ENCODE peak calls at places on chromosome 19, in six cellular contexts. U is mucosa of gallbladder; E is foreskin melanocyte; O is effector memory CD8-positive, alpha-beta T cell; Q is stimulated activated CD8-positive, alpha-beta memory T cell treated with anti-CD3 and anti-CD28 coated beads, Interleukin-4, amount 100 ng/mL, for 1 hour; I is HS-5. A is an unnamed sample.

GRCh38 chr19:18901503-18901890 is 5.5 kb upstream of the CERS1 start:
- DNase-seq in U (no peak), E (no peak), O (no peak), Q (no peak), I (no peak), A (no peak)

GRCh38 chr19:3098515-3099346 is 4.6 kb downstream of the GNA11 start:
- DNase-seq in U (no peak), E (peak), O (no peak), Q (no peak), I (no peak), A (no peak)

GRCh38 chr19:58562126-58563033 is 4.0 kb upstream of the UBE2M start:
- DNase-seq in U (peak), E (no peak), O (no peak), Q (no peak), I (no peak), A (no peak)

GRCh38 chr19:39375929-39376328 is 15.0 kb downstream of the PAF1 start:
- DNase-seq in U (no peak), E (no peak), O (no peak), Q (no peak), I (no peak), A (no peak)

GRCh38 chr19:3855321-3855720 is 13.5 kb downstream of the ZFR2 start:
- DNase-seq in U (no peak), E (no peak), O (no peak), Q (no peak), I (no peak), A (no peak)

GRCh38 chr19:1748115-1748702 is 5.1 kb upstream of the ONECUT3 start:
- DNase-seq in U (peak), E (no peak), O (no peak), Q (no peak), I (no peak), A (no peak)

GRCh38 chr19:19211499-19212432 is at the start of gene NCAN:
- DNase-seq in U (no peak), E (no peak), O (no peak), Q (no peak), I (no peak), A (no peak)

GRCh38 chr19:2800506-2800905 is 15.2 kb downstream of the THOP1 start:
- DNase-seq in U (no peak), E (no peak), O (no peak), Q (no peak), I (no peak), A (no peak)

GRCh38 chr19:32543107-32543900 is 37.7 kb upstream of the PDCD5 start:
- DNase-seq in U (no peak), E (no peak), O (no peak), Q (no peak), I (no peak), A (no peak)

GRCh38 chr19:52735734-52736133 is 890 bp upstream of the ZNF611 start:
- DNase-seq in U (peak), E (no peak), O (no peak), Q (no peak), I (no peak), A (no peak)

GRCh38 chr19:4803736-4804695 is 12.5 kb downstream of the FEM1A start:
- DNase-seq in U (no peak), E (peak), O (peak), Q (no peak), I (no peak), A (peak)

GRCh38 chr19:334296-335071 is 10.1 kb downstream of the MIER2 start:
- DNase-seq in U (no peak), E (no peak), O (no peak), Q (no peak), I (no peak), A (no peak)

GRCh38 chr19:3982701-3983541 is 2.3 kb downstream of the EEF2 start:
- DNase-seq in U (no peak), E (no peak), O (no peak), Q (no peak), I (no peak), A (no peak)

GRCh38 chr19:6516659-6517291 is 14.1 kb upstream of the TNFSF9 start:
- DNase-seq in U (peak), E (peak), O (peak), Q (peak), I (no peak), A (peak)

GRCh38 chr19:18514800-18515682 is 6.8 kb downstream of the ELL start:
- DNase-seq in U (peak), E (no peak), O (no peak), Q (no peak), I (no peak), A (no peak)

GRCh38 chr19:33801411-33801810 is 4.7 kb downstream of the KCTD15 start:
- DNase-seq in U (no peak), E (no peak), O (no peak), Q (no peak), I (no peak), A (no peak)

GRCh38 chr19:411723-412355 is 2.9 kb upstream of the C2CD4C start:
- DNase-seq in U (no peak), E (no peak), O (no peak), Q (no peak), I (no peak), A (no peak)

GRCh38 chr19:41774515-41774980 is 19.2 kb downstream of the CEACAM6 start:
- DNase-seq in U (peak), E (no peak), O (no peak), Q (no peak), I (no peak), A (no peak)

GRCh38 chr19:45766919-45767346 is 2.1 kb downstream of the SIX5 start:
- DNase-seq in U (no peak), E (no peak), O (no peak), Q (no peak), I (no peak), A (no peak)

GRCh38 chr19:54415208-54415900 is at the start of gene TTYH1:
- DNase-seq in U (no peak), E (no peak), O (no peak), Q (no peak), I (no peak), A (no peak)

GRCh38 chr19:38551450-38551813 is 66.3 kb downstream of the MAP4K1 start:
- DNase-seq in U (no peak), E (no peak), O (no peak), Q (no peak), I (no peak), A (no peak)

GRCh38 chr19:10402441-10403038 is 802 bp downstream of the CDC37 start:
- DNase-seq in U (no peak), E (no peak), O (no peak), Q (no peak), I (peak), A (no peak)

GRCh38 chr19:5615756-5616327 is 6.7 kb downstream of the SAFB2 start:
- DNase-seq in U (no peak), E (no peak), O (no peak), Q (no peak), I (no peak), A (no peak)

GRCh38 chr19:48780684-48781391 is 25.5 kb downstream of the FGF21 start:
- DNase-seq in U (peak), E (peak), O (no peak), Q (no peak), I (no peak), A (no peak)

GRCh38 chr19:38544569-38545315 is 73.0 kb downstream of the MAP4K1 start:
- DNase-seq in U (peak), E (peak), O (no peak), Q (no peak), I (peak), A (peak)

GRCh38 chr19:35824150-35824549 is 11.5 kb upstream of the PRODH2 start:
- DNase-seq in U (no peak), E (no peak), O (no peak), Q (no peak), I (no peak), A (no peak)

GRCh38 chr19:46515879-46516350 is 20.2 kb upstream of the PNMA8B start:
- DNase-seq in U (no peak), E (peak), O (no peak), Q (no peak), I (no peak), A (peak)

GRCh38 chr19:17553256-17553655 is 2.2 kb upstream of the COLGALT1 start:
- DNase-seq in U (peak), E (peak), O (no peak), Q (no peak), I (peak), A (no peak)